ENCODE peak calls at places on chromosomes 5 and 9, in nine cellular contexts. I is mammary epithelial cell; C is cardiac muscle cell; U is uterus; A is ovary; B is Caco-2; H is adrenal gland; J is kidney; T is CD8-positive, alpha-beta T cell. E is an unnamed sample. For H3K4me1, the result is how much of the 10 kb centered on the place peaks cover.

GRCh38 chr5:2642684-2643325 is 108.7 kb downstream of the IRX2 start:
- DNase-seq in I (no peak), C (no peak), U (no peak), A (no peak), B (no peak), H (no peak), J (no peak), T (no peak), E (no peak)

GRCh38 chr5:137360607-137361006 is 138.5 kb downstream of the SPOCK1 start:
- DNase-seq in I (no peak), C (no peak), U (no peak), A (no peak), B (no peak), H (no peak), J (no peak), T (no peak), E (no peak)

GRCh38 chr9:80467632-80468031 is 895.9 kb downstream of the TLE4 start:
- DNase-seq in I (peak), C (no peak), U (no peak), A (no peak), B (no peak), H (no peak), J (no peak), T (no peak), E (no peak)

GRCh38 chr9:123414921-123415592 is 59.1 kb downstream of the CRB2 start:
- DNase-seq in I (no peak), C (no peak), U (no peak), A (no peak), B (no peak), H (no peak), J (peak), T (no peak), E (no peak)

GRCh38 chr9:128845186-128845931 is 15.8 kb upstream of the SPOUT1 start:
- DNase-seq in I (peak), C (peak), U (no peak), A (no peak), B (peak), H (no peak), J (peak), T (no peak), E (no peak)

GRCh38 chr5:128844354-128844923 is 120.8 kb upstream of the SLC27A6 start:
- DNase-seq in I (no peak), C (peak), U (no peak), A (no peak), B (no peak), H (no peak), J (no peak), T (no peak), E (no peak)

GRCh38 chr9:82597225-82598158 is 465.4 kb downstream of the RASEF start:
- DNase-seq in I (no peak), C (no peak), U (no peak), A (no peak), B (no peak), H (no peak), J (no peak), T (no peak), E (peak)

GRCh38 chr5:13143630-13144029 is 800.9 kb downstream of the DNAH5 start:
- DNase-seq in I (peak), C (no peak), U (no peak), A (no peak), B (no peak), H (no peak), J (no peak), T (no peak), E (no peak)

GRCh38 chr5:171426266-171426665 is 6.8 kb downstream of the FGF18 start:
- DNase-seq in I (no peak), C (no peak), U (no peak), A (peak), B (peak), H (no peak), J (peak), T (no peak), E (no peak)

GRCh38 chr5:90399251-90399650 is 10.3 kb downstream of the CETN3 start:
- DNase-seq in I (no peak), C (no peak), U (no peak), A (no peak), B (no peak), H (no peak), J (no peak), T (no peak), E (no peak)

GRCh38 chr5:149348463-149348862 is 3.2 kb downstream of the GRPEL2 start:
- DNase-seq in I (no peak), C (no peak), U (no peak), A (no peak), B (no peak), H (no peak), J (no peak), T (no peak), E (no peak)

GRCh38 chr9:93653762-93654161 is 77.4 kb downstream of the PHF2 start:
- DNase-seq in I (no peak), C (no peak), U (no peak), A (no peak), B (no peak), H (no peak), J (peak), T (no peak), E (peak)

GRCh38 chr5:174501461-174502069 is 222.8 kb upstream of the MSX2 start:
- DNase-seq in I (peak), C (no peak), U (no peak), A (no peak), B (no peak), H (no peak), J (no peak), T (no peak), E (no peak)

GRCh38 chr9:84975926-84976325 is 306.4 kb downstream of the NTRK2 start:
- DNase-seq in I (peak), C (no peak), U (no peak), A (no peak), B (no peak), H (no peak), J (no peak), T (no peak), E (no peak)

GRCh38 chr5:148912714-148913398 is 86.4 kb downstream of the ADRB2 start:
- DNase-seq in I (peak), C (no peak), U (no peak), A (no peak), B (no peak), H (no peak), J (no peak), T (no peak), E (no peak)

GRCh38 chr5:38029431-38030065 is 189.7 kb upstream of the GDNF start:
- DNase-seq in I (peak), C (no peak), U (no peak), A (no peak), B (no peak), H (no peak), J (no peak), T (no peak), E (no peak)

GRCh38 chr5:98975223-98975622 is 46.4 kb upstream of the CHD1 start:
- DNase-seq in I (peak), C (no peak), U (no peak), A (no peak), B (no peak), H (no peak), J (no peak), T (no peak), E (no peak)

GRCh38 chr9:37421914-37422288 is 595 bp upstream of the GRHPR start:
- DNase-seq in I (no peak), C (no peak), U (no peak), A (no peak), B (no peak), H (peak), J (peak), T (no peak), E (no peak)

GRCh38 chr5:61139094-61139873 is 23.0 kb downstream of the SMIM15 start:
- DNase-seq in I (no peak), C (no peak), U (no peak), A (no peak), B (no peak), H (no peak), J (no peak), T (no peak), E (no peak)
- TF ChIP-seq CTCF in I (peak), C (peak), U (no peak), A (no peak), B (peak), H (peak), J (no peak), T (no peak), E (no peak)

GRCh38 chr5:175654346-175654745 is 3.5 kb upstream of the HRH2 start:
- DNase-seq in I (no peak), C (no peak), U (no peak), A (no peak), B (no peak), H (no peak), J (no peak), T (no peak), E (no peak)
- H3K4me1 ChIP-seq in I (under half), C (under half), U (under half), A (under half), B (under half), H (under half), J (under half), T (half or more), E (under half)

GRCh38 chr5:103514381-103514780 is 48.2 kb downstream of the NUDT12 start:
- DNase-seq in I (no peak), C (no peak), U (no peak), A (no peak), B (no peak), H (no peak), J (no peak), T (no peak), E (no peak)

GRCh38 chr5:103513696-103514095 is 48.9 kb downstream of the NUDT12 start:
- DNase-seq in I (no peak), C (no peak), U (no peak), A (no peak), B (no peak), H (no peak), J (no peak), T (no peak), E (no peak)

GRCh38 chr5:103510851-103511553 is 51.6 kb downstream of the NUDT12 start:
- DNase-seq in I (no peak), C (no peak), U (no peak), A (no peak), B (no peak), H (no peak), J (no peak), T (no peak), E (no peak)

GRCh38 chr5:103511554-103511885 is 51.1 kb downstream of the NUDT12 start:
- DNase-seq in I (peak), C (no peak), U (no peak), A (no peak), B (no peak), H (no peak), J (no peak), T (no peak), E (no peak)

DNA sequence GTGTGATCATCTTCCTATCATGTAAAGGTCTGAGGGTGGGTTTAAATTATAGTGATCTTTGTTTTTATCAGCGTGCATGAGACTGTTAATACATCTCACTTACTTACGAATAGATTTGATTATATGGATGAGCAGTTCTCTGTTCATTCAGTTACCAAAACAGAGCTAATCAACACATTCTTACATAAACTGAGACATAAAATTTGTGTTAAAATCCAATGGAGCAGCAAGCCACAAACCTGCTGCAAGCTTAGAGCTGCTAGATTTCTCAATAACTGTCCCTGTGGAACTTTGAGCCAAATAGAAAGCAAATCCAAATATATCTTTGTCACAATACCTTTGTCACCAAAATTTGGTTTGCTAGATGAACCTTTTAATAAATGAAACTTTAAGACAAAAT is 50.1 kb downstream of the NUDT12 start:
- DNase-seq in I (no peak), C (no peak), U (no peak), A (no peak), B (no peak), H (no peak), J (no peak), T (no peak), E (no peak)
- H3K4me3 ChIP-seq in I (no peak), C (no peak), U (no peak), A (no peak), B (no peak), H (no peak), J (no peak), T (no peak), E (no peak)

GRCh38 chr5:154858972-154859950 is 834 bp downstream of the CNOT8 start:
- DNase-seq in I (peak), C (no peak), U (no peak), A (no peak), B (no peak), H (no peak), J (no peak), T (no peak), E (no peak)

GRCh38 chr5:154857091-154857533 is 1.3 kb upstream of the CNOT8 start:
- DNase-seq in I (no peak), C (no peak), U (no peak), A (peak), B (no peak), H (no peak), J (no peak), T (no peak), E (no peak)

GRCh38 chr5:154858251-154858971 is at the start of gene CNOT8:
- DNase-seq in I (peak), C (peak), U (peak), A (peak), B (peak), H (peak), J (peak), T (peak), E (peak)

GRCh38 chr5:154860123-154860522 is 1.7 kb downstream of the CNOT8 start:
- DNase-seq in I (peak), C (no peak), U (no peak), A (peak), B (no peak), H (peak), J (peak), T (no peak), E (no peak)

DNA sequence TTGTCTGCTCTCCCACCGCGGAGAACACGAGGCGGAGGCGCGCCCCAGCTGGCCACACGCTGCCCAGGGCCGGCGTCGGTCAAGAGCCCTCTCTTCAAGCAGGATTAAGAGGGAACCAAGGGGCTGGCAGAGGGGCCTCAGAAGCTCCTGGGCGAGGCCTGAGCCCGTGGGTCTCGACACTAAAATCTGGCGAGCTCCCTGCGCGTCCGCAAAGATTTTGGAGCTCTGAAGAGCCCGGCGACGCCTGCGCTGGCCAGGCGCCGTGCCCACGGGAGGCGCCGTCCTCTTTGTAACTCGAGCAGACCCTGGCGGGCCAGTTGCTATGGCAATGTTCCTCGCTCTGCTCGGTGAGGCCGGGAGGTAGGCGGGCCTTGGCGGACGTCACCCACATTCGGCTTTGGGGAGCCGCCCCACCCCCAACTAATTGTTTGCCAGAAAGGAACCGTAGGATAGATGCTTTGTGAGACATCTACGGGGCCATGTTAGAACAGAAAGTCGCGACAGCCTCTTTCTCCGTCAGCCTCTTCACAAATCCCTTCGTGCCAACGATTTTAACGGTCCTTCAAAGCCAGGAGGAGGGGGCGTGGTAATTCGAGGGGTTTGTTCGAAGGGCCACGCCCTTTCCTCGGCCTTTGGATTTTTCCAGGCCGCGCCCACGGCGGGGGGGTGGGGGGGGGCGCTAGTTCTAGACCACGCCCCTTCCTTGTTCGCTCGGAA is 735 bp upstream of the CNOT8 start:
- DNase-seq in I (peak), C (peak), U (peak), A (peak), B (peak), H (peak), J (peak), T (peak), E (peak)
- TF ChIP-seq CTCF in I (no peak), C (peak), U (no peak), A (peak), B (peak), H (no peak), J (no peak), T (no peak), E (no peak)

GRCh38 chr5:158917731-158918130 is 182.0 kb downstream of the EBF1 start:
- DNase-seq in I (no peak), C (no peak), U (no peak), A (no peak), B (no peak), H (no peak), J (no peak), T (no peak), E (no peak)
- H3K4me1 ChIP-seq in I (under half), C (under half), U (under half), A (under half), B (under half), H (under half), J (under half), T (under half), E (under half)

GRCh38 chr5:53479045-53479655 is 1.3 kb upstream of the FST start:
- DNase-seq in I (no peak), C (no peak), U (no peak), A (no peak), B (no peak), H (no peak), J (no peak), T (no peak), E (no peak)

GRCh38 chr5:53479656-53480473 is 564 bp upstream of the FST start:
- DNase-seq in I (peak), C (peak), U (peak), A (peak), B (no peak), H (peak), J (peak), T (no peak), E (peak)

GRCh38 chr5:53480474-53481353 is at the start of gene FST:
- DNase-seq in I (peak), C (peak), U (peak), A (peak), B (no peak), H (peak), J (peak), T (no peak), E (no peak)

GRCh38 chr5:53476531-53477480 is 3.6 kb upstream of the FST start:
- DNase-seq in I (no peak), C (no peak), U (no peak), A (no peak), B (no peak), H (no peak), J (no peak), T (no peak), E (no peak)

DNA sequence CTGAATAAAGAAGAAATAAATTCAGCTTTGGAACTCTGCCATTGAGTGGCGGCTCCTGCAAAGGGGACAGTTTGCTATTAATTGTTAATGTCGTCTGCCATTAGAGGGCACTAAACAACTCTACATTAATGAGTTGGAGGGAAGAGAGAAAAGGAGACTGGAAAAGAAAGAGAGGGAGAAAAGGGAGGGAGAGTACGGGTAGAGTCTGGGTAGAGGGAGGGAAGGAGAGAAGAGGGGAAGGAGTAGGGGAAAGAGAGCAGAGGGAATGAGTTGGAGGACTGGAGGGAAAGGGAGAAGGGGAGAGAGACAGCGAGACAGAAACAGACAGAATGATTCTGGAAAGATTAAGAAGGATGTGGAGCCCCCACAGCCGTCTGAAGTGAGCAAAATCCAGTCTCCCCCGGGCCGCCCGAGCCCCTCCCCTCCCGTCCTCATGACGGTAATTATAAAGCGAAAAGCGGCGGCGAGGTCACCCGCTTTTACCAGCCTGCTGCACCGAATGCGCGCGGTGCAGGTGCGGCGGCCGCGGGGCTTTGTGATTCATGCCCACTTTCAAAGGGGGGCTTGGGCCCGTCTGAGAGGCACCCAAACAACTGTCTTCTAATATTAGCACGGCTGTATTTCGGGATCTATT is 1.9 kb upstream of the FST start:
- DNase-seq in I (peak), C (peak), U (peak), A (peak), B (no peak), H (peak), J (peak), T (no peak), E (no peak)
- H3K4me3 ChIP-seq in I (peak), C (peak), U (peak), A (peak), B (peak), H (no peak), J (peak), T (peak), E (peak)

DNA sequence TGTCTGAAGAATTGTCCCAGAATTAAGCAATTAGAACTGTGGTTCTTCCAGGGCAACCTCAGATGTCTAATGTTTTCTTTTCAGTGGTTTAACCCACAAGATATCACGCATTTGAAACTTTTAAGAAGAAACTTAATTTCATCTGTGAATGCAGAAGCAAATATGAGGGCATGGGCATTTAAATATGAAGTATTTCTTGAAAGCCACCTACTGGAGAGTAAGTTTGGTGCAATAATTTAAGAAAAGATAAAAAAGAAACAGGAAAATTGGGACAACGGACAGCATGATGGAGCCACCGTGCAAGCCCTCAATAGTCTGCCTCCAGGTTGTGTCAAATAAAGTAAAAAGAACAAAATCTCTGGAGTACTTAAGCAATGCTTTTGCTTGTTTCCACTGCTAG is 1.2 kb upstream of the CAPSL start:
- DNase-seq in I (no peak), C (no peak), U (no peak), A (no peak), B (no peak), H (no peak), J (no peak), T (no peak), E (no peak)
- TF ChIP-seq CTCF in I (no peak), C (peak), U (no peak), A (no peak), B (no peak), H (no peak), J (no peak), T (no peak), E (no peak)

DNA sequence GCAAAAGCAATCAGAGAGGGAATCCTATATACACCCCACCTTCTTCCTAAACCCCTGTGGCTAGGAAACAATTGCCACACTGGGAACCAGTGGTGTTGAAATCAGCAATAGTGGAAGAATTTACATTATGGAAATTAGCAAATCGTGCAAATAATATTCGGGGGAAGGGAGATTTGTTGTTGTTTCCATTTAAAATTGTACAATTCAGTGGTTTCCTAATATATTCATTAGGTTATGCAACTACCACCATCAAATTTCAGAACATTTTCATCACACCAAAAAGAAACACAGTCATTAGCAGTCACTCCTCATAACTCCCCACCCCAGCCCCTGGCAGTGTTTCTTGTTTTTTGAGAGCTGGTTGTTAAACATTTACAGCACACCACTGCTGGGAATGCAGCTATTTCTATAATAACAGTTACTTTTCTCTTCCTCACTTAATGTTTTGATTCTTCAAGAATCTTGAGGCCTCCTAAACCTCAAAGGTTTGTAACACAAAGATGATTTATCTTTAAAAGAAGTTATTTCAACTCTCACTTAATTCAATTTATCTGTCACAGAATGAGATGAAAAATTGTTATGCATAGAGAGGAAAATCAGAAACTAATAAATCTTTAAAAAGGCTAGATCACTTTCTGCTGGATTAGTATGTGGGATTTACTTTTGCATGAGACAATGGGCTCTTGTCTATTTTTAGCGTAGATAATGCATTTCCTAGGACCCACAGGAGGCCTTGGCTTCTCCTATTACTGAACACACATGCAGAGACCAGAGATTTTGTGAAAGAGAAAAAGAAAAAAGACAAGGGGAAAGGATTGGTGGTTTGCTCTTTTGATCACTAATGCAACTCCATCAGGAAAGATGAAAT is 91.8 kb upstream of the DAPK1 start:
- DNase-seq in I (no peak), C (no peak), U (peak), A (no peak), B (no peak), H (no peak), J (peak), T (no peak), E (no peak)
- H3K4me1 ChIP-seq in I (under half), C (under half), U (under half), A (under half), B (under half), H (under half), J (under half), T (under half), E (under half)